ENCODE peak calls at places on chromosome X, in six cellular contexts. K, O, N, M, I and C are unnamed samples.

GRCh38 chrX:118560380-118560932 is 64.8 kb downstream of the DOCK11 start:
- DNase-seq in K (no peak), O (peak), N (no peak), M (no peak), I (no peak), C (no peak)

GRCh38 chrX:627510-627964 is 3.1 kb upstream of the SHOX start:
- DNase-seq in K (no peak), O (no peak), N (no peak), M (no peak), I (no peak), C (no peak)

GRCh38 chrX:153726286-153727107 is 1.8 kb downstream of the ABCD1 start:
- DNase-seq in K (peak), O (peak), N (peak), M (peak), I (no peak), C (peak)

GRCh38 chrX:38859602-38860001 is 58.3 kb downstream of the MID1IP1 start:
- DNase-seq in K (no peak), O (no peak), N (no peak), M (no peak), I (peak), C (no peak)

GRCh38 chrX:37684426-37684825 is 1.2 kb upstream of the XK start:
- DNase-seq in K (no peak), O (no peak), N (no peak), M (no peak), I (no peak), C (no peak)

GRCh38 chrX:103453655-103454054 is 65.6 kb downstream of the RAB40A start:
- DNase-seq in K (no peak), O (no peak), N (no peak), M (no peak), I (peak), C (no peak)

GRCh38 chrX:8913665-8914409 is 112.7 kb upstream of the FAM9A start:
- DNase-seq in K (peak), O (no peak), N (peak), M (no peak), I (peak), C (no peak)

GRCh38 chrX:39946822-39947221 is 150.9 kb downstream of the BCOR start:
- DNase-seq in K (no peak), O (no peak), N (no peak), M (no peak), I (peak), C (no peak)

GRCh38 chrX:106401965-106402559 is 209.7 kb upstream of the RADX start:
- DNase-seq in K (no peak), O (peak), N (peak), M (no peak), I (no peak), C (no peak)

GRCh38 chrX:850471-850916 is 219.9 kb downstream of the SHOX start:
- DNase-seq in K (no peak), O (no peak), N (no peak), M (no peak), I (no peak), C (no peak)

GRCh38 chrX:37714479-37714878 is 28.9 kb downstream of the XK start:
- DNase-seq in K (no peak), O (no peak), N (no peak), M (no peak), I (no peak), C (no peak)

DNA sequence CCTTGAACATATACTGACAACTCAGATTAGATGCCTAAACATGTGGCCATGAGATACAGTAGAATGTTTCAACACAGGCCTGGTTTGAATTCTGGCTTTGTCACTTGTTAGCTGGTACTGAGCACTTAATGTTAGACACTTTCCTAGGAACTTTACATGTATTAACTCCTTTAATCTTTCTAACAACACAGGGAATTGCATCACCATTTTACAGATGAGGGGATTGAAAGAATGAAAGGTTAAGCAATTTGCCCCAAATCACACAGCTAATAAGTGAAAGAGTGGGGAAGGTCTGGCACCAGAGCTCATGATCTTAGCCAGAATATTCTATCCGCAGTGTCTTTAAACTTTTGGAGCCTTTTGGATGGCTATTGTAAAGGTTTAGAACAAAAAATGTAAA is 95.9 kb downstream of the NYX start:
- DNase-seq in K (no peak), O (no peak), N (no peak), M (no peak), I (no peak), C (no peak)
- TF ChIP-seq CTCF in K (no peak), O (no peak), N (no peak), M (no peak), I (no peak), C (no peak)

GRCh38 chrX:85544609-85545008 is 165.1 kb upstream of the POF1B start:
- DNase-seq in K (no peak), O (no peak), N (no peak), M (no peak), I (no peak), C (no peak)
- TF ChIP-seq CTCF in K (peak), O (peak), N (no peak), M (no peak), I (peak), C (no peak)

GRCh38 chrX:148681605-148682004 is 181.2 kb downstream of the AFF2 start:
- DNase-seq in K (no peak), O (no peak), N (no peak), M (no peak), I (no peak), C (no peak)
- TF ChIP-seq CTCF in K (no peak), O (no peak), N (no peak), M (no peak), I (no peak), C (no peak)

DNA sequence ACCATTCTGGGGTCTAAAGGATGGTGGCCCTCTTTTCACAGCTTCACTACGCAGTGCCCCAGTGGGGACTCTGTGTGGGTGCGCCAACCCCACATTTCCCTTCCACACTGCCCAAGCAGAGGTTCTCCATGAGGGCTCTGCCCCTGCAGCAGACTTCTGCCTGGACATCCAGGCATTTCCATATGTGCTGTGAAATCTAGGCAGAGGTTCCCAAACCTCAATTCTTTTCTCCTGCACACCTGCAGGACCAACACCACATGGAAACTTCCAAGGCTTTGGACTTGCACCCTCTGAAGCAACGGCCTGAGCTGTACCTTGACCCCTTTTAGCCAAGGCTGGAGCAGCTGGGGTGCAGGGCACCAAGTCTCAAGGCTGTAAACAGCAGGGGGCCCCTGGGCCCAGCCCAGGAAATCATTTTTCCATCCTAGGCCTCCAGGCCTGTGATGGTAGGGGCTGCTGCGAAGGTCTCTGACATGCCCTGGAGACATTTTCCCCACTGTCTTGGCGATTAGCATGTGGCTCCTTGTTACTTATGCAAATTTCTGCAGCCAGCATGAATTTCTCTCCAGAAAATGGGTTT is 30.1 kb downstream of the HMGB3 start:
- DNase-seq in K (no peak), O (no peak), N (no peak), M (no peak), I (no peak), C (no peak)
- TF ChIP-seq CTCF in K (no peak), O (no peak), N (no peak), M (no peak), I (no peak), C (no peak)

GRCh38 chrX:122133478-122133877 is 1050.6 kb upstream of the GRIA3 start:
- DNase-seq in K (no peak), O (no peak), N (no peak), M (no peak), I (no peak), C (no peak)

GRCh38 chrX:122134291-122134690 is 1049.8 kb upstream of the GRIA3 start:
- DNase-seq in K (peak), O (no peak), N (no peak), M (no peak), I (no peak), C (no peak)

GRCh38 chrX:122135070-122135469 is 1049.0 kb upstream of the GRIA3 start:
- DNase-seq in K (no peak), O (no peak), N (no peak), M (no peak), I (no peak), C (no peak)
- TF ChIP-seq CTCF in K (no peak), O (no peak), N (no peak), M (no peak), I (no peak), C (no peak)